ENCODE peak calls at places on chromosome 20, in five cellular contexts. F, Q, M, I and J are unnamed samples.
A peak's percentile ranks its signal among the peaks of the same experiment; 100 is the strongest.

GRCh38 chr20:51255417-51255816 is 232.5 kb upstream of the KCNG1 start:
- DNase-seq in I (no peak), M (no peak), F (no peak), Q (no peak), J (no peak)

GRCh38 chr20:63093966-63094766 is 87.4 kb upstream of the BHLHE23 start:
- DNase-seq in M (no peak), I (peak; percentile 2), Q (no peak), F (no peak), J (no peak)

GRCh38 chr20:15287331-15287730 is 949.9 kb upstream of the FLRT3 start:
- DNase-seq in Q (no peak), F (no peak), I (no peak), M (no peak), J (no peak)

GRCh38 chr20:46507760-46508407 is 5.5 kb downstream of the ZNF334 start:
- DNase-seq in M (no peak), Q (no peak), I (no peak), F (no peak), J (no peak)

GRCh38 chr20:11755071-11755881 is 162.4 kb upstream of the BTBD3 start:
- DNase-seq in Q (no peak), M (peak; percentile 40), F (no peak), I (no peak), J (no peak)

GRCh38 chr20:61878478-61879302 is 187.0 kb downstream of the TAF4 start:
- DNase-seq in I (no peak), M (no peak), Q (no peak), F (no peak), J (no peak)

GRCh38 chr20:58078741-58079522 is 149.5 kb downstream of the ANKRD60 start:
- DNase-seq in Q (peak; percentile 68), I (no peak), F (no peak), M (no peak), J (no peak)

GRCh38 chr20:3671986-3672863 is 9.0 kb upstream of the GFRA4 start:
- DNase-seq in Q (no peak), I (no peak), F (no peak), M (no peak), J (no peak)

GRCh38 chr20:58676161-58676560 is 16.4 kb upstream of the NPEPL1 start:
- DNase-seq in M (no peak), I (no peak), F (no peak), Q (no peak), J (no peak)

GRCh38 chr20:63367446-63368055 is 6.4 kb upstream of the CHRNA4 start:
- DNase-seq in F (no peak), Q (no peak), I (peak; percentile 21), M (no peak), J (no peak)

GRCh38 chr20:40471261-40471629 is 217.8 kb downstream of the MAFB start:
- DNase-seq in F (no peak), M (peak; percentile 4), I (no peak), Q (no peak), J (no peak)

GRCh38 chr20:36435799-36436541 is 105.3 kb upstream of the MYL9 start:
- DNase-seq in I (peak; percentile 78), Q (no peak), F (peak; percentile 80), M (no peak), J (peak; percentile 32)

GRCh38 chr20:34362502-34363061 is 491 bp upstream of the ITCH start:
- DNase-seq in M (no peak), I (no peak), Q (no peak), F (no peak), J (no peak)

GRCh38 chr20:32494498-32495216 is 90.5 kb downstream of the NOL4L start:
- DNase-seq in M (peak; percentile 24), I (no peak), Q (no peak), F (no peak), J (no peak)

GRCh38 chr20:50515471-50516106 is 5.4 kb downstream of the PTPN1 start:
- DNase-seq in M (no peak), I (no peak), F (no peak), Q (peak; percentile 32), J (no peak)

GRCh38 chr20:34615477-34615876 is 57.0 kb downstream of the MAP1LC3A start:
- DNase-seq in I (no peak), F (no peak), M (no peak), Q (no peak), J (no peak)

GRCh38 chr20:44572551-44573500 is 9.6 kb upstream of the PKIG start:
- DNase-seq in I (peak; percentile 53), Q (peak; percentile 87), F (no peak), M (no peak), J (no peak)

GRCh38 chr20:3876676-3877075 is 12.5 kb upstream of the PANK2 start:
- DNase-seq in Q (no peak), I (no peak), F (no peak), M (no peak), J (no peak)

GRCh38 chr20:15823718-15824117 is 749.5 kb downstream of the KIF16B start:
- DNase-seq in F (no peak), M (no peak), I (no peak), Q (no peak), J (no peak)

GRCh38 chr20:48909910-48910309 is 11.6 kb upstream of the ARFGEF2 start:
- DNase-seq in Q (no peak), M (no peak), I (no peak), F (no peak), J (no peak)

GRCh38 chr20:53045941-53046340 is 73.8 kb downstream of the TSHZ2 start:
- DNase-seq in I (no peak), F (no peak), M (no peak), Q (no peak), J (no peak)

GRCh38 chr20:19767070-19767469 is 9.0 kb downstream of the RIN2 start:
- DNase-seq in F (no peak), Q (no peak), I (no peak), M (no peak), J (no peak)

GRCh38 chr20:23257106-23257761 is 93.4 kb upstream of the NXT1 start:
- DNase-seq in M (peak; percentile 45), F (no peak), I (peak; percentile 33), Q (no peak), J (no peak)

GRCh38 chr20:701401-702129 is 26.0 kb upstream of the SCRT2 start:
- DNase-seq in I (no peak), Q (peak; percentile 22), F (no peak), M (no peak), J (no peak)

GRCh38 chr20:33377366-33377765 is 24.0 kb downstream of the CDK5RAP1 start:
- DNase-seq in Q (no peak), F (no peak), I (no peak), M (no peak), J (no peak)

GRCh38 chr20:55893031-55893430 is 112.3 kb downstream of the CBLN4 start:
- DNase-seq in Q (peak; percentile 2), M (no peak), I (no peak), F (peak; percentile 2), J (no peak)

GRCh38 chr20:10314198-10314597 is 95.6 kb downstream of the SNAP25 start:
- DNase-seq in Q (peak; percentile 47), I (no peak), F (no peak), M (no peak), J (no peak)

GRCh38 chr20:3828798-3829197 is 8.5 kb downstream of the AP5S1 start:
- DNase-seq in M (no peak), F (no peak), I (no peak), Q (no peak), J (no peak)

GRCh38 chr20:24477831-24478547 is 8.6 kb downstream of the SYNDIG1 start:
- DNase-seq in Q (no peak), F (no peak), I (no peak), M (no peak), J (no peak)

GRCh38 chr20:57501461-57502330 is 23.2 kb downstream of the CTCFL start:
- DNase-seq in M (no peak), F (no peak), I (no peak), Q (no peak), J (no peak)